ENCODE peak calls at places on chromosomes 1 and 21, in nine cellular contexts. R is colonic mucosa; X is memory B cell; O is left lobe of liver; L is mucosa of descending colon; N is SJSA1; P is HuH-7.5; Y is stimulated activated CD8-positive, alpha-beta memory T cell treated with anti-CD3 and anti-CD28 coated beads, Interleukin-4, amount 100 ng/mL, for 24 hours; Z is AG09309. A is an unnamed sample.

GRCh38 chr1:117341123-117341522 is 26.1 kb upstream of the MAN1A2 start:
- DNase-seq in R (no peak), X (no peak), O (no peak), L (no peak), N (no peak), P (no peak), Y (no peak), Z (no peak), A (no peak)

GRCh38 chr1:151132676-151133338 is 13.6 kb downstream of the SEMA6C start:
- DNase-seq in R (no peak), X (no peak), O (no peak), L (no peak), N (no peak), P (peak), Y (no peak), Z (no peak), A (no peak)

GRCh38 chr1:78536427-78536826 is 45.7 kb downstream of the PTGFR start:
- DNase-seq in R (no peak), X (no peak), O (no peak), L (no peak), N (no peak), P (no peak), Y (no peak), Z (no peak), A (no peak)

GRCh38 chr1:41524676-41525675 is 40.5 kb upstream of the EDN2 start:
- DNase-seq in R (no peak), X (no peak), O (no peak), L (no peak), N (no peak), P (no peak), Y (no peak), Z (no peak), A (no peak)

GRCh38 chr1:192130175-192130574 is 28.1 kb upstream of the RGS18 start:
- DNase-seq in R (no peak), X (no peak), O (no peak), L (no peak), N (no peak), P (no peak), Y (no peak), Z (no peak), A (no peak)

GRCh38 chr21:31334648-31335121 is 9.4 kb downstream of the TIAM1 start:
- DNase-seq in R (no peak), X (no peak), O (no peak), L (no peak), N (no peak), P (no peak), Y (no peak), Z (no peak), A (no peak)

GRCh38 chr1:246582301-246583055 is 16.2 kb downstream of the CNST start:
- DNase-seq in R (peak), X (no peak), O (peak), L (peak), N (no peak), P (no peak), Y (no peak), Z (no peak), A (no peak)

GRCh38 chr1:15224259-15224869 is 22.7 kb upstream of the FHAD1 start:
- DNase-seq in R (no peak), X (no peak), O (no peak), L (no peak), N (no peak), P (no peak), Y (no peak), Z (no peak), A (no peak)

GRCh38 chr1:15833069-15833679 is 14.3 kb upstream of the SPEN start:
- DNase-seq in R (peak), X (no peak), O (peak), L (peak), N (no peak), P (no peak), Y (no peak), Z (no peak), A (no peak)

GRCh38 chr1:165056914-165057313 is 299.6 kb downstream of the LMX1A start:
- DNase-seq in R (no peak), X (no peak), O (no peak), L (no peak), N (no peak), P (no peak), Y (no peak), Z (no peak), A (no peak)

GRCh38 chr1:172588296-172589291 is 55.6 kb downstream of the SUCO start:
- DNase-seq in R (no peak), X (no peak), O (no peak), L (no peak), N (peak), P (no peak), Y (no peak), Z (peak), A (no peak)

GRCh38 chr1:29682918-29683314 is 446.6 kb downstream of the PTPRU start:
- DNase-seq in R (no peak), X (no peak), O (peak), L (no peak), N (peak), P (no peak), Y (no peak), Z (no peak), A (no peak)

GRCh38 chr1:220785166-220786056 is 1.3 kb upstream of the MTARC1 start:
- DNase-seq in R (peak), X (no peak), O (no peak), L (no peak), N (no peak), P (no peak), Y (no peak), Z (no peak), A (no peak)

GRCh38 chr1:55257958-55258357 is 42.8 kb upstream of the USP24 start:
- DNase-seq in R (no peak), X (peak), O (no peak), L (no peak), N (no peak), P (no peak), Y (peak), Z (no peak), A (peak)

GRCh38 chr1:23951646-23952095 is 8.0 kb upstream of the PNRC2 start:
- DNase-seq in R (no peak), X (no peak), O (no peak), L (no peak), N (peak), P (no peak), Y (no peak), Z (peak), A (no peak)

GRCh38 chr1:226060427-226060826 is 2.1 kb upstream of the H3-3A start:
- DNase-seq in R (no peak), X (no peak), O (no peak), L (no peak), N (peak), P (no peak), Y (no peak), Z (no peak), A (no peak)

GRCh38 chr1:16302709-16303627 is 49.3 kb downstream of the FBXO42 start:
- DNase-seq in R (no peak), X (no peak), O (no peak), L (no peak), N (no peak), P (no peak), Y (no peak), Z (no peak), A (no peak)

GRCh38 chr1:29326123-29326522 is 89.8 kb downstream of the PTPRU start:
- DNase-seq in R (no peak), X (no peak), O (no peak), L (no peak), N (no peak), P (no peak), Y (no peak), Z (no peak), A (no peak)

GRCh38 chr1:206479164-206480125 is 9.2 kb downstream of the IKBKE start:
- DNase-seq in R (peak), X (peak), O (peak), L (peak), N (peak), P (peak), Y (peak), Z (peak), A (peak)

GRCh38 chr1:203444077-203444683 is 31.4 kb upstream of the PRELP start:
- DNase-seq in R (no peak), X (no peak), O (no peak), L (no peak), N (no peak), P (no peak), Y (no peak), Z (no peak), A (no peak)

GRCh38 chr1:7521803-7522202 is 249.3 kb upstream of the VAMP3 start:
- DNase-seq in R (no peak), X (no peak), O (no peak), L (peak), N (no peak), P (no peak), Y (no peak), Z (no peak), A (no peak)

GRCh38 chr1:71343686-71344416 is 263.0 kb upstream of the ZRANB2 start:
- DNase-seq in R (no peak), X (no peak), O (no peak), L (no peak), N (no peak), P (no peak), Y (no peak), Z (no peak), A (no peak)

GRCh38 chr1:160421881-160422280 is 21.5 kb downstream of the VANGL2 start:
- DNase-seq in R (no peak), X (no peak), O (no peak), L (no peak), N (no peak), P (no peak), Y (no peak), Z (no peak), A (no peak)

GRCh38 chr1:116351914-116352313 is 21.1 kb upstream of the ATP1A1 start:
- DNase-seq in R (no peak), X (no peak), O (no peak), L (no peak), N (no peak), P (no peak), Y (no peak), Z (no peak), A (no peak)

GRCh38 chr21:26818911-26819310 is 26.3 kb downstream of the ADAMTS1 start:
- DNase-seq in R (no peak), X (no peak), O (no peak), L (no peak), N (no peak), P (no peak), Y (no peak), Z (no peak), A (no peak)

GRCh38 chr1:154493276-154493675 is 8.7 kb upstream of the TDRD10 start:
- DNase-seq in R (no peak), X (peak), O (peak), L (peak), N (no peak), P (no peak), Y (no peak), Z (no peak), A (no peak)

GRCh38 chr1:237864338-237865244 is 26.1 kb downstream of the ZP4 start:
- DNase-seq in R (peak), X (no peak), O (peak), L (peak), N (no peak), P (peak), Y (no peak), Z (no peak), A (no peak)

GRCh38 chr1:59198565-59198964 is 98.3 kb upstream of the FGGY start:
- DNase-seq in R (no peak), X (no peak), O (no peak), L (no peak), N (no peak), P (no peak), Y (no peak), Z (peak), A (no peak)

GRCh38 chr1:212699104-212699838 is 369 bp downstream of the BATF3 start:
- DNase-seq in R (peak), X (peak), O (no peak), L (peak), N (peak), P (peak), Y (peak), Z (no peak), A (peak)

GRCh38 chr1:245822997-245823396 is 668.2 kb downstream of the KIF26B start:
- DNase-seq in R (no peak), X (no peak), O (no peak), L (no peak), N (peak), P (no peak), Y (no peak), Z (peak), A (no peak)

GRCh38 chr1:186864296-186864695 is 35.5 kb downstream of the PLA2G4A start:
- DNase-seq in R (no peak), X (no peak), O (no peak), L (no peak), N (no peak), P (no peak), Y (no peak), Z (peak), A (no peak)